ENCODE peak calls at places on chromosome 11, in eight cellular contexts. One of them, this sample, is unnamed.

GRCh38 chr11:1078191-1078601 is 3.5 kb downstream of the MUC2 start:
- DNase-seq in ureter: no peak
- DNase-seq in activated T-cell treated with anti-CD3 and anti-CD28 coated beads, Interleukin-2, amount 50 U/mL, for 4 hours: peak
- DNase-seq in epithelial cell of esophagus: no peak
- DNase-seq in right lobe of liver: no peak
- DNase-seq in IMR-90: no peak
- DNase-seq in activated naive CD8-positive, alpha-beta T cell treated with anti-CD3 and anti-CD28 coated beads, Interleukin-2, amount 50 U/mL, for 24 hours: no peak
- DNase-seq in activated T-helper 1 cell treated with Interleukin-2 at 50 U/mL for 16 hours: no peak
- DNase-seq in this sample: peak

GRCh38 chr11:87263439-87263838 is 225.7 kb downstream of the TMEM135 start:
- DNase-seq in ureter: no peak
- DNase-seq in activated T-cell treated with anti-CD3 and anti-CD28 coated beads, Interleukin-2, amount 50 U/mL, for 4 hours: no peak
- DNase-seq in epithelial cell of esophagus: no peak
- DNase-seq in right lobe of liver: no peak
- DNase-seq in IMR-90: no peak
- DNase-seq in activated naive CD8-positive, alpha-beta T cell treated with anti-CD3 and anti-CD28 coated beads, Interleukin-2, amount 50 U/mL, for 24 hours: no peak
- DNase-seq in activated T-helper 1 cell treated with Interleukin-2 at 50 U/mL for 16 hours: no peak
- DNase-seq in this sample: no peak

GRCh38 chr11:5737672-5738071 is 1.4 kb downstream of the OR56B1 start:
- DNase-seq in ureter: no peak
- DNase-seq in activated T-cell treated with anti-CD3 and anti-CD28 coated beads, Interleukin-2, amount 50 U/mL, for 4 hours: no peak
- DNase-seq in epithelial cell of esophagus: peak
- DNase-seq in right lobe of liver: no peak
- DNase-seq in IMR-90: no peak
- DNase-seq in activated naive CD8-positive, alpha-beta T cell treated with anti-CD3 and anti-CD28 coated beads, Interleukin-2, amount 50 U/mL, for 24 hours: no peak
- DNase-seq in activated T-helper 1 cell treated with Interleukin-2 at 50 U/mL for 16 hours: no peak
- DNase-seq in this sample: no peak

GRCh38 chr11:120646206-120646605 is 134.7 kb downstream of the GRIK4 start:
- DNase-seq in ureter: no peak
- DNase-seq in activated T-cell treated with anti-CD3 and anti-CD28 coated beads, Interleukin-2, amount 50 U/mL, for 4 hours: no peak
- DNase-seq in epithelial cell of esophagus: no peak
- DNase-seq in right lobe of liver: no peak
- DNase-seq in IMR-90: no peak
- DNase-seq in activated naive CD8-positive, alpha-beta T cell treated with anti-CD3 and anti-CD28 coated beads, Interleukin-2, amount 50 U/mL, for 24 hours: no peak
- DNase-seq in activated T-helper 1 cell treated with Interleukin-2 at 50 U/mL for 16 hours: no peak
- DNase-seq in this sample: no peak

GRCh38 chr11:73205666-73206343 is 12.3 kb upstream of the P2RY2 start:
- DNase-seq in ureter: no peak
- DNase-seq in activated T-cell treated with anti-CD3 and anti-CD28 coated beads, Interleukin-2, amount 50 U/mL, for 4 hours: no peak
- DNase-seq in epithelial cell of esophagus: no peak
- DNase-seq in right lobe of liver: no peak
- DNase-seq in IMR-90: no peak
- DNase-seq in activated naive CD8-positive, alpha-beta T cell treated with anti-CD3 and anti-CD28 coated beads, Interleukin-2, amount 50 U/mL, for 24 hours: no peak
- DNase-seq in activated T-helper 1 cell treated with Interleukin-2 at 50 U/mL for 16 hours: no peak
- DNase-seq in this sample: no peak

GRCh38 chr11:46050065-46050464 is 71.2 kb downstream of the PHF21A start:
- DNase-seq in ureter: peak
- DNase-seq in activated T-cell treated with anti-CD3 and anti-CD28 coated beads, Interleukin-2, amount 50 U/mL, for 4 hours: no peak
- DNase-seq in epithelial cell of esophagus: peak
- DNase-seq in right lobe of liver: no peak
- DNase-seq in IMR-90: peak
- DNase-seq in activated naive CD8-positive, alpha-beta T cell treated with anti-CD3 and anti-CD28 coated beads, Interleukin-2, amount 50 U/mL, for 24 hours: no peak
- DNase-seq in activated T-helper 1 cell treated with Interleukin-2 at 50 U/mL for 16 hours: no peak
- DNase-seq in this sample: peak

GRCh38 chr11:27722117-27722844 is 22.0 kb upstream of the BDNF start:
- DNase-seq in ureter: no peak
- DNase-seq in activated T-cell treated with anti-CD3 and anti-CD28 coated beads, Interleukin-2, amount 50 U/mL, for 4 hours: no peak
- DNase-seq in epithelial cell of esophagus: peak
- DNase-seq in right lobe of liver: no peak
- DNase-seq in IMR-90: peak
- DNase-seq in activated naive CD8-positive, alpha-beta T cell treated with anti-CD3 and anti-CD28 coated beads, Interleukin-2, amount 50 U/mL, for 24 hours: peak
- DNase-seq in activated T-helper 1 cell treated with Interleukin-2 at 50 U/mL for 16 hours: no peak
- DNase-seq in this sample: no peak

GRCh38 chr11:57251491-57252104 is 14.5 kb upstream of the APLNR start:
- DNase-seq in ureter: no peak
- DNase-seq in activated T-cell treated with anti-CD3 and anti-CD28 coated beads, Interleukin-2, amount 50 U/mL, for 4 hours: no peak
- DNase-seq in epithelial cell of esophagus: peak
- DNase-seq in right lobe of liver: no peak
- DNase-seq in IMR-90: peak
- DNase-seq in activated naive CD8-positive, alpha-beta T cell treated with anti-CD3 and anti-CD28 coated beads, Interleukin-2, amount 50 U/mL, for 24 hours: no peak
- DNase-seq in activated T-helper 1 cell treated with Interleukin-2 at 50 U/mL for 16 hours: no peak
- DNase-seq in this sample: no peak

GRCh38 chr11:9038537-9038936 is 34.7 kb upstream of the NRIP3 start:
- DNase-seq in ureter: no peak
- DNase-seq in activated T-cell treated with anti-CD3 and anti-CD28 coated beads, Interleukin-2, amount 50 U/mL, for 4 hours: no peak
- DNase-seq in epithelial cell of esophagus: no peak
- DNase-seq in right lobe of liver: no peak
- DNase-seq in IMR-90: no peak
- DNase-seq in activated naive CD8-positive, alpha-beta T cell treated with anti-CD3 and anti-CD28 coated beads, Interleukin-2, amount 50 U/mL, for 24 hours: no peak
- DNase-seq in activated T-helper 1 cell treated with Interleukin-2 at 50 U/mL for 16 hours: no peak
- DNase-seq in this sample: no peak

GRCh38 chr11:83159901-83160865 is 3.3 kb downstream of the PCF11 start:
- DNase-seq in ureter: peak
- DNase-seq in activated T-cell treated with anti-CD3 and anti-CD28 coated beads, Interleukin-2, amount 50 U/mL, for 4 hours: no peak
- DNase-seq in epithelial cell of esophagus: peak
- DNase-seq in right lobe of liver: no peak
- DNase-seq in IMR-90: peak
- DNase-seq in activated naive CD8-positive, alpha-beta T cell treated with anti-CD3 and anti-CD28 coated beads, Interleukin-2, amount 50 U/mL, for 24 hours: no peak
- DNase-seq in activated T-helper 1 cell treated with Interleukin-2 at 50 U/mL for 16 hours: no peak
- DNase-seq in this sample: no peak

GRCh38 chr11:129973809-129974208 is 28.8 kb downstream of the PRDM10 start:
- DNase-seq in ureter: no peak
- DNase-seq in activated T-cell treated with anti-CD3 and anti-CD28 coated beads, Interleukin-2, amount 50 U/mL, for 4 hours: no peak
- DNase-seq in epithelial cell of esophagus: no peak
- DNase-seq in right lobe of liver: no peak
- DNase-seq in IMR-90: no peak
- DNase-seq in activated naive CD8-positive, alpha-beta T cell treated with anti-CD3 and anti-CD28 coated beads, Interleukin-2, amount 50 U/mL, for 24 hours: no peak
- DNase-seq in activated T-helper 1 cell treated with Interleukin-2 at 50 U/mL for 16 hours: no peak
- DNase-seq in this sample: peak

GRCh38 chr11:20555783-20556182 is 43.6 kb upstream of the SLC6A5 start:
- DNase-seq in ureter: no peak
- DNase-seq in activated T-cell treated with anti-CD3 and anti-CD28 coated beads, Interleukin-2, amount 50 U/mL, for 4 hours: no peak
- DNase-seq in epithelial cell of esophagus: no peak
- DNase-seq in right lobe of liver: no peak
- DNase-seq in IMR-90: no peak
- DNase-seq in activated naive CD8-positive, alpha-beta T cell treated with anti-CD3 and anti-CD28 coated beads, Interleukin-2, amount 50 U/mL, for 24 hours: no peak
- DNase-seq in activated T-helper 1 cell treated with Interleukin-2 at 50 U/mL for 16 hours: no peak
- DNase-seq in this sample: no peak

GRCh38 chr11:117071344-117071787 is 26.9 kb downstream of the SIK3 start:
- DNase-seq in ureter: no peak
- DNase-seq in activated T-cell treated with anti-CD3 and anti-CD28 coated beads, Interleukin-2, amount 50 U/mL, for 4 hours: no peak
- DNase-seq in epithelial cell of esophagus: no peak
- DNase-seq in right lobe of liver: no peak
- DNase-seq in IMR-90: no peak
- DNase-seq in activated naive CD8-positive, alpha-beta T cell treated with anti-CD3 and anti-CD28 coated beads, Interleukin-2, amount 50 U/mL, for 24 hours: no peak
- DNase-seq in activated T-helper 1 cell treated with Interleukin-2 at 50 U/mL for 16 hours: no peak
- DNase-seq in this sample: no peak

GRCh38 chr11:134244593-134244992 is 8.6 kb downstream of the THYN1 start:
- DNase-seq in ureter: no peak
- DNase-seq in activated T-cell treated with anti-CD3 and anti-CD28 coated beads, Interleukin-2, amount 50 U/mL, for 4 hours: no peak
- DNase-seq in epithelial cell of esophagus: peak
- DNase-seq in right lobe of liver: no peak
- DNase-seq in IMR-90: peak
- DNase-seq in activated naive CD8-positive, alpha-beta T cell treated with anti-CD3 and anti-CD28 coated beads, Interleukin-2, amount 50 U/mL, for 24 hours: no peak
- DNase-seq in activated T-helper 1 cell treated with Interleukin-2 at 50 U/mL for 16 hours: no peak
- DNase-seq in this sample: no peak

GRCh38 chr11:62613275-62613864 is 313 bp downstream of the ROM1 start:
- DNase-seq in ureter: no peak
- DNase-seq in activated T-cell treated with anti-CD3 and anti-CD28 coated beads, Interleukin-2, amount 50 U/mL, for 4 hours: no peak
- DNase-seq in epithelial cell of esophagus: no peak
- DNase-seq in right lobe of liver: no peak
- DNase-seq in IMR-90: no peak
- DNase-seq in activated naive CD8-positive, alpha-beta T cell treated with anti-CD3 and anti-CD28 coated beads, Interleukin-2, amount 50 U/mL, for 24 hours: no peak
- DNase-seq in activated T-helper 1 cell treated with Interleukin-2 at 50 U/mL for 16 hours: no peak
- DNase-seq in this sample: no peak

GRCh38 chr11:72439455-72439854 is 5.1 kb upstream of the CLPB start:
- DNase-seq in ureter: no peak
- DNase-seq in activated T-cell treated with anti-CD3 and anti-CD28 coated beads, Interleukin-2, amount 50 U/mL, for 4 hours: no peak
- DNase-seq in epithelial cell of esophagus: peak
- DNase-seq in right lobe of liver: no peak
- DNase-seq in IMR-90: peak
- DNase-seq in activated naive CD8-positive, alpha-beta T cell treated with anti-CD3 and anti-CD28 coated beads, Interleukin-2, amount 50 U/mL, for 24 hours: no peak
- DNase-seq in activated T-helper 1 cell treated with Interleukin-2 at 50 U/mL for 16 hours: no peak
- DNase-seq in this sample: no peak

GRCh38 chr11:86021390-86021789 is 47.5 kb downstream of the PICALM start:
- DNase-seq in ureter: no peak
- DNase-seq in activated T-cell treated with anti-CD3 and anti-CD28 coated beads, Interleukin-2, amount 50 U/mL, for 4 hours: no peak
- DNase-seq in epithelial cell of esophagus: no peak
- DNase-seq in right lobe of liver: no peak
- DNase-seq in IMR-90: no peak
- DNase-seq in activated naive CD8-positive, alpha-beta T cell treated with anti-CD3 and anti-CD28 coated beads, Interleukin-2, amount 50 U/mL, for 24 hours: no peak
- DNase-seq in activated T-helper 1 cell treated with Interleukin-2 at 50 U/mL for 16 hours: no peak
- DNase-seq in this sample: no peak

GRCh38 chr11:132631956-132632355 is 900.3 kb downstream of the OPCML start:
- DNase-seq in ureter: no peak
- DNase-seq in activated T-cell treated with anti-CD3 and anti-CD28 coated beads, Interleukin-2, amount 50 U/mL, for 4 hours: no peak
- DNase-seq in epithelial cell of esophagus: no peak
- DNase-seq in right lobe of liver: no peak
- DNase-seq in IMR-90: peak
- DNase-seq in activated naive CD8-positive, alpha-beta T cell treated with anti-CD3 and anti-CD28 coated beads, Interleukin-2, amount 50 U/mL, for 24 hours: no peak
- DNase-seq in activated T-helper 1 cell treated with Interleukin-2 at 50 U/mL for 16 hours: no peak
- DNase-seq in this sample: no peak

GRCh38 chr11:115170133-115170815 is 333.9 kb downstream of the CADM1 start:
- DNase-seq in ureter: no peak
- DNase-seq in activated T-cell treated with anti-CD3 and anti-CD28 coated beads, Interleukin-2, amount 50 U/mL, for 4 hours: no peak
- DNase-seq in epithelial cell of esophagus: peak
- DNase-seq in right lobe of liver: no peak
- DNase-seq in IMR-90: peak
- DNase-seq in activated naive CD8-positive, alpha-beta T cell treated with anti-CD3 and anti-CD28 coated beads, Interleukin-2, amount 50 U/mL, for 24 hours: peak
- DNase-seq in activated T-helper 1 cell treated with Interleukin-2 at 50 U/mL for 16 hours: no peak
- DNase-seq in this sample: no peak

GRCh38 chr11:74532496-74533246 is 39.1 kb upstream of the LIPT2 start:
- DNase-seq in ureter: peak
- DNase-seq in activated T-cell treated with anti-CD3 and anti-CD28 coated beads, Interleukin-2, amount 50 U/mL, for 4 hours: no peak
- DNase-seq in epithelial cell of esophagus: peak
- DNase-seq in right lobe of liver: no peak
- DNase-seq in IMR-90: no peak
- DNase-seq in activated naive CD8-positive, alpha-beta T cell treated with anti-CD3 and anti-CD28 coated beads, Interleukin-2, amount 50 U/mL, for 24 hours: no peak
- DNase-seq in activated T-helper 1 cell treated with Interleukin-2 at 50 U/mL for 16 hours: no peak
- DNase-seq in this sample: no peak

GRCh38 chr11:78199015-78199652 is 10.4 kb downstream of the USP35 start:
- DNase-seq in ureter: no peak
- DNase-seq in activated T-cell treated with anti-CD3 and anti-CD28 coated beads, Interleukin-2, amount 50 U/mL, for 4 hours: no peak
- DNase-seq in epithelial cell of esophagus: no peak
- DNase-seq in right lobe of liver: no peak
- DNase-seq in IMR-90: no peak
- DNase-seq in activated naive CD8-positive, alpha-beta T cell treated with anti-CD3 and anti-CD28 coated beads, Interleukin-2, amount 50 U/mL, for 24 hours: no peak
- DNase-seq in activated T-helper 1 cell treated with Interleukin-2 at 50 U/mL for 16 hours: no peak
- DNase-seq in this sample: no peak

GRCh38 chr11:78883506-78883905 is 308.8 kb upstream of the NARS2 start:
- DNase-seq in ureter: no peak
- DNase-seq in activated T-cell treated with anti-CD3 and anti-CD28 coated beads, Interleukin-2, amount 50 U/mL, for 4 hours: no peak
- DNase-seq in epithelial cell of esophagus: no peak
- DNase-seq in right lobe of liver: no peak
- DNase-seq in IMR-90: peak
- DNase-seq in activated naive CD8-positive, alpha-beta T cell treated with anti-CD3 and anti-CD28 coated beads, Interleukin-2, amount 50 U/mL, for 24 hours: no peak
- DNase-seq in activated T-helper 1 cell treated with Interleukin-2 at 50 U/mL for 16 hours: no peak
- DNase-seq in this sample: no peak

GRCh38 chr11:117529767-117530166 is 202.1 kb downstream of the CEP164 start:
- DNase-seq in ureter: no peak
- DNase-seq in activated T-cell treated with anti-CD3 and anti-CD28 coated beads, Interleukin-2, amount 50 U/mL, for 4 hours: no peak
- DNase-seq in epithelial cell of esophagus: no peak
- DNase-seq in right lobe of liver: no peak
- DNase-seq in IMR-90: no peak
- DNase-seq in activated naive CD8-positive, alpha-beta T cell treated with anti-CD3 and anti-CD28 coated beads, Interleukin-2, amount 50 U/mL, for 24 hours: no peak
- DNase-seq in activated T-helper 1 cell treated with Interleukin-2 at 50 U/mL for 16 hours: no peak
- DNase-seq in this sample: no peak

GRCh38 chr11:15111215-15111614 is 3.5 kb upstream of the INSC start:
- DNase-seq in ureter: no peak
- DNase-seq in activated T-cell treated with anti-CD3 and anti-CD28 coated beads, Interleukin-2, amount 50 U/mL, for 4 hours: no peak
- DNase-seq in epithelial cell of esophagus: no peak
- DNase-seq in right lobe of liver: no peak
- DNase-seq in IMR-90: no peak
- DNase-seq in activated naive CD8-positive, alpha-beta T cell treated with anti-CD3 and anti-CD28 coated beads, Interleukin-2, amount 50 U/mL, for 24 hours: no peak
- DNase-seq in activated T-helper 1 cell treated with Interleukin-2 at 50 U/mL for 16 hours: no peak
- DNase-seq in this sample: no peak

GRCh38 chr11:67371549-67372231 is 1.7 kb downstream of the CLCF1 start:
- DNase-seq in ureter: no peak
- DNase-seq in activated T-cell treated with anti-CD3 and anti-CD28 coated beads, Interleukin-2, amount 50 U/mL, for 4 hours: no peak
- DNase-seq in epithelial cell of esophagus: peak
- DNase-seq in right lobe of liver: no peak
- DNase-seq in IMR-90: peak
- DNase-seq in activated naive CD8-positive, alpha-beta T cell treated with anti-CD3 and anti-CD28 coated beads, Interleukin-2, amount 50 U/mL, for 24 hours: no peak
- DNase-seq in activated T-helper 1 cell treated with Interleukin-2 at 50 U/mL for 16 hours: no peak
- DNase-seq in this sample: no peak

GRCh38 chr11:88651556-88651955 is 314.0 kb upstream of the CTSC start:
- DNase-seq in ureter: no peak
- DNase-seq in activated T-cell treated with anti-CD3 and anti-CD28 coated beads, Interleukin-2, amount 50 U/mL, for 4 hours: no peak
- DNase-seq in epithelial cell of esophagus: no peak
- DNase-seq in right lobe of liver: no peak
- DNase-seq in IMR-90: no peak
- DNase-seq in activated naive CD8-positive, alpha-beta T cell treated with anti-CD3 and anti-CD28 coated beads, Interleukin-2, amount 50 U/mL, for 24 hours: no peak
- DNase-seq in activated T-helper 1 cell treated with Interleukin-2 at 50 U/mL for 16 hours: no peak
- DNase-seq in this sample: no peak

GRCh38 chr11:110065189-110065588 is 28.0 kb upstream of the ZC3H12C start:
- DNase-seq in ureter: no peak
- DNase-seq in activated T-cell treated with anti-CD3 and anti-CD28 coated beads, Interleukin-2, amount 50 U/mL, for 4 hours: no peak
- DNase-seq in epithelial cell of esophagus: peak
- DNase-seq in right lobe of liver: no peak
- DNase-seq in IMR-90: no peak
- DNase-seq in activated naive CD8-positive, alpha-beta T cell treated with anti-CD3 and anti-CD28 coated beads, Interleukin-2, amount 50 U/mL, for 24 hours: no peak
- DNase-seq in activated T-helper 1 cell treated with Interleukin-2 at 50 U/mL for 16 hours: no peak
- DNase-seq in this sample: no peak